ENCODE peak calls at places on chromosomes 13 and 19, in five cellular contexts. R is spleen, C is heart right ventricle, N is psoas muscle, P is fibroblast of mammary gland. X is an unnamed sample.

GRCh38 chr19:45169602-45170001 is 8.4 kb downstream of the TRAPPC6A start:
- DNase-seq in R (no peak), C (no peak), N (no peak), P (no peak), X (no peak)

GRCh38 chr19:39531834-39532232 is 819 bp downstream of the EID2B start:
- DNase-seq in R (no peak), C (no peak), N (no peak), P (no peak), X (peak)

GRCh38 chr19:29583196-29584006 is 22.7 kb upstream of the POP4 start:
- DNase-seq in R (no peak), C (no peak), N (no peak), P (peak), X (no peak)

GRCh38 chr13:26377038-26377437 is 123.1 kb downstream of the CDK8 start:
- DNase-seq in R (no peak), C (no peak), N (no peak), P (peak), X (no peak)

GRCh38 chr13:99656092-99656745 is 154.9 kb downstream of the TM9SF2 start:
- DNase-seq in R (peak), C (peak), N (peak), P (peak), X (peak)

GRCh38 chr13:32150239-32150638 is 118.7 kb downstream of the FRY start:
- DNase-seq in R (no peak), C (peak), N (no peak), P (peak), X (peak)

GRCh38 chr19:18596752-18597157 is 8.2 kb downstream of the REX1BD start:
- DNase-seq in R (peak), C (no peak), N (peak), P (no peak), X (peak)

GRCh38 chr19:30701178-30701577 is 329.0 kb downstream of the ZNF536 start:
- DNase-seq in R (no peak), C (no peak), N (no peak), P (no peak), X (no peak)

GRCh38 chr13:33259296-33259695 is 26.3 kb downstream of the STARD13 start:
- DNase-seq in R (no peak), C (no peak), N (no peak), P (peak), X (no peak)

GRCh38 chr19:658916-659839 is 3.8 kb downstream of the RNF126 start:
- DNase-seq in R (peak), C (no peak), N (peak), P (peak), X (no peak)

GRCh38 chr13:112248406-112248760 is 127.8 kb upstream of the SPACA7 start:
- DNase-seq in R (peak), C (no peak), N (no peak), P (no peak), X (no peak)

GRCh38 chr13:39273953-39274352 is 235.7 kb downstream of the NHLRC3 start:
- DNase-seq in R (no peak), C (no peak), N (no peak), P (no peak), X (no peak)

GRCh38 chr19:2426661-2427322 is 594 bp downstream of the TIMM13 start:
- DNase-seq in R (peak), C (no peak), N (peak), P (peak), X (no peak)

GRCh38 chr13:52738719-52739467 is 727 bp downstream of the CNMD start:
- DNase-seq in R (peak), C (peak), N (no peak), P (no peak), X (no peak)

GRCh38 chr13:95710313-95710712 is 33.4 kb downstream of the DNAJC3 start:
- DNase-seq in R (no peak), C (no peak), N (no peak), P (peak), X (no peak)

GRCh38 chr19:14517840-14518505 is at the start of gene DNAJB1:
- DNase-seq in R (peak), C (peak), N (peak), P (peak), X (peak)

GRCh38 chr19:1063030-1063908 is 3.7 kb upstream of the ARHGAP45 start:
- DNase-seq in R (peak), C (no peak), N (peak), P (peak), X (no peak)

GRCh38 chr13:51380269-51380668 is 40.8 kb downstream of the SERPINE3 start:
- DNase-seq in R (no peak), C (no peak), N (no peak), P (peak), X (no peak)

GRCh38 chr13:50358221-50358620 is 343.0 kb downstream of the KCNRG start:
- DNase-seq in R (no peak), C (peak), N (no peak), P (no peak), X (no peak)

GRCh38 chr19:51479531-51480331 is 1.4 kb downstream of the CEACAM18 start:
- DNase-seq in R (no peak), C (no peak), N (no peak), P (no peak), X (no peak)

GRCh38 chr19:43562698-43563241 is 12.6 kb downstream of the XRCC1 start:
- DNase-seq in R (peak), C (peak), N (peak), P (peak), X (peak)
- H3K4me3 ChIP-seq in R (peak), C (no peak), N (no peak), P (no peak), X (no peak)

DNA sequence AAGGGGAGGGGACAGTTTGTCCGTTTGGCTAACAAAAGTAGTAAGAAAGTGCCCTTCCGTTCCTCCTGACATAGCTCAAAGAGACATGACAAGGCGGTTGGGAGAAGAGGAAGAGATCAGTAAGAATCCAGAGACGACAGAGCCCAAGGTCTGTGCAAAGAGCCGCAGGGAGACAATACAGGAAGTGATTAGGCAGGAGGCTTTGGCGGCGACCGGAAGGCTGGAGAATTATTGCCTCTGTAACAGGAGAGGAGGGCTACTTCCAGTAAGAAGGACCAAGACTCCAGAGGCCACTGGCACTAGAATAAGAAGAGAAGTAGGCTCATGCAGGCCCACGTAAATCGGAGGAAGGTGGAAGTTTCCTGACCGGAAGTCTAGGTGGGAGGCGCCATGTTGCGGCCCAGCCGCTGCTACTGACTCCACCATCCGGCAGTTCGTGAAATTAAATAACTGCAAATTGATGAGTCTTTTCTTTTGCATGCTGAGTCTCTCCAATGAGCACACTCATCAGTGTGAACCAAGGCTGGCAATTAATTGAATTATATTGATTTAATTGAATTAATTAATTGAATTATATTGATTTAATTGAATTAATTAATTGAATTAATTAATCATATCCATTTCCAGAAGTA is 9.9 kb downstream of the RFX2 start:
- DNase-seq in R (peak), C (no peak), N (peak), P (no peak), X (no peak)
- H3K4me3 ChIP-seq in R (peak), C (peak), N (peak), P (no peak), X (peak)

GRCh38 chr13:28560612-28561011 is 65.7 kb upstream of the FLT1 start:
- DNase-seq in R (no peak), C (no peak), N (no peak), P (no peak), X (no peak)

GRCh38 chr13:28558567-28558966 is 63.6 kb upstream of the FLT1 start:
- DNase-seq in R (no peak), C (peak), N (no peak), P (peak), X (no peak)

GRCh38 chr13:28559636-28560259 is 64.8 kb upstream of the FLT1 start:
- DNase-seq in R (no peak), C (no peak), N (no peak), P (no peak), X (no peak)

GRCh38 chr13:28557725-28558124 is 62.8 kb upstream of the FLT1 start:
- DNase-seq in R (no peak), C (no peak), N (no peak), P (no peak), X (no peak)

DNA sequence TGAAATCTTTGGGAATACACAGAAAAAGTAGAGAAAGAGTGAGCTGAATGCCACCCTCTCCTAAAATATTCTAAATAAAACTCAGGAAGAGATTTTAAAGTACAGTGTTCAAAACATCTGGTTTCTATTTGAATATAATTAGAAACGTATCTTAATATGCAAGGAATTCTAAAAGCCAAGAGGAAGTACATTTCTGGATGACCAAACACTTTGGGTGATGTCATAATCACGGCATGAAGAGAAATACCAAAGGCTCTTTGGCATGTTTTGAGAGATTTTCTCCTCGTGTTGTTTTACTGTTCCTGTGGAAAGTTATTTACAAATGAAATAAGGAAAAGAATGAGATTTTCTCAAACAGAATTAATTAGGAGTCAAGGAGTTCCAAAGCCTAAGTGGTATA is 63.2 kb upstream of the FLT1 start:
- DNase-seq in R (no peak), C (no peak), N (no peak), P (peak), X (no peak)
- H3K4me3 ChIP-seq in R (no peak), C (no peak), N (no peak), P (no peak), X (no peak)

GRCh38 chr19:52638601-52639000 is 446 bp upstream of the ZNF83 start:
- DNase-seq in R (peak), C (peak), N (no peak), P (peak), X (peak)
- H3K4me3 ChIP-seq in R (peak), C (peak), N (peak), P (peak), X (peak)

X was measured in tibial artery.